ENCODE peak calls at places on chromosomes 13 and 19, in six cellular contexts. Q is astrocyte; I is AG04450; X is aorta; D is effector memory CD8-positive, alpha-beta T cell; W is epithelial cell of esophagus. R is an unnamed sample.

GRCh38 chr13:51453959-51454703 is 1.3 kb upstream of the INTS6 start:
- DNase-seq in Q (no peak), I (no peak), X (no peak), D (no peak), W (peak; percentile 30), R (peak; percentile 2)

GRCh38 chr19:55406091-55406868 is 1.3 kb downstream of the UBE2S start:
- DNase-seq in Q (no peak), I (no peak), X (no peak), D (no peak), W (no peak), R (no peak)

GRCh38 chr13:104256701-104257100 is 1190.5 kb upstream of the SLC10A2 start:
- DNase-seq in Q (no peak), I (no peak), X (no peak), D (no peak), W (no peak), R (no peak)

GRCh38 chr13:93151277-93151676 is 75.3 kb upstream of the GPC6 start:
- DNase-seq in Q (peak; percentile 89), I (peak; percentile 60), X (no peak), D (no peak), W (peak; percentile 87), R (peak; percentile 35)

GRCh38 chr19:38685666-38686529 is 38.4 kb downstream of the ACTN4 start:
- DNase-seq in Q (peak; percentile 53), I (no peak), X (no peak), D (no peak), W (peak; percentile 57), R (peak; percentile 68)

GRCh38 chr19:15299568-15300409 is 32.5 kb downstream of the BRD4 start:
- DNase-seq in Q (peak; percentile 73), I (peak; percentile 62), X (no peak), D (no peak), W (peak; percentile 48), R (no peak)

GRCh38 chr13:111239754-111240670 is 80.4 kb upstream of the TEX29 start:
- DNase-seq in Q (no peak), I (no peak), X (no peak), D (no peak), W (no peak), R (no peak)

GRCh38 chr13:24127116-24127631 is 33.3 kb upstream of the SPATA13 start:
- DNase-seq in Q (no peak), I (no peak), X (no peak), D (no peak), W (peak; percentile 22), R (no peak)

GRCh38 chr19:41264581-41265375 is 606 bp downstream of the HNRNPUL1 start:
- DNase-seq in Q (peak; percentile 8), I (no peak), X (peak; percentile 65), D (peak; percentile 33), W (peak; percentile 35), R (no peak)

GRCh38 chr19:13977803-13978202 is 25.5 kb downstream of the DCAF15 start:
- DNase-seq in Q (no peak), I (no peak), X (no peak), D (no peak), W (no peak), R (no peak)

GRCh38 chr13:76828316-76828741 is 57.9 kb downstream of the KCTD12 start:
- DNase-seq in Q (no peak), I (no peak), X (no peak), D (no peak), W (peak; percentile 59), R (no peak)

GRCh38 chr13:44331912-44332840 is 41.4 kb upstream of the SERP2 start:
- DNase-seq in Q (peak; percentile 95), I (peak; percentile 75), X (peak; percentile 86), D (no peak), W (no peak), R (no peak)

GRCh38 chr13:72698164-72698563 is 29.3 kb downstream of the MZT1 start:
- DNase-seq in Q (no peak), I (no peak), X (no peak), D (no peak), W (no peak), R (no peak)

GRCh38 chr13:37486171-37486661 is 112.4 kb downstream of the POSTN start:
- DNase-seq in Q (peak; percentile 47), I (no peak), X (no peak), D (no peak), W (no peak), R (no peak)

GRCh38 chr19:9796113-9796773 is 22.6 kb downstream of the FBXL12 start:
- DNase-seq in Q (peak; percentile 80), I (peak; percentile 76), X (peak; percentile 87), D (peak; percentile 82), W (peak; percentile 94), R (peak; percentile 75)

GRCh38 chr13:57704031-57704430 is 72.5 kb downstream of the PCDH17 start:
- DNase-seq in Q (no peak), I (no peak), X (no peak), D (no peak), W (no peak), R (no peak)

GRCh38 chr13:101272886-101273285 is 143.4 kb downstream of the NALCN start:
- DNase-seq in Q (no peak), I (no peak), X (no peak), D (no peak), W (no peak), R (no peak)

GRCh38 chr19:12365094-12365371 is 450 bp downstream of the ZNF442 start:
- DNase-seq in Q (peak; percentile 22), I (no peak), X (no peak), D (no peak), W (peak; percentile 17), R (no peak)

GRCh38 chr19:52527954-52528326 is 472 bp downstream of the ZNF808 start:
- DNase-seq in Q (no peak), I (no peak), X (no peak), D (peak; percentile 2), W (no peak), R (no peak)

R was measured in Caki2.